ENCODE peak calls at places on chromosomes 2 and 18, in five cellular contexts. Z, O, I, K and D are unnamed samples.
A peak's percentile ranks its signal among the peaks of the same experiment; 100 is the strongest.

GRCh38 chr2:98793275-98793674 is 62.3 kb upstream of the MGAT4A start:
- DNase-seq in Z (no peak), O (no peak), I (no peak), K (no peak), D (no peak)

GRCh38 chr18:21958256-21958655 is 211.1 kb upstream of the GATA6 start:
- DNase-seq in Z (no peak), O (no peak), I (no peak), K (peak; percentile 69), D (no peak)

GRCh38 chr2:7649461-7650228 is 732.4 kb downstream of the RNF144A start:
- DNase-seq in Z (no peak), O (no peak), I (no peak), K (no peak), D (no peak)

GRCh38 chr2:127024769-127025356 is 82.1 kb downstream of the BIN1 start:
- DNase-seq in Z (peak; percentile 83), O (no peak), I (no peak), K (no peak), D (peak; percentile 46)

GRCh38 chr18:24201699-24202687 is 63.1 kb downstream of the CABYR start:
- DNase-seq in Z (no peak), O (no peak), I (no peak), K (no peak), D (no peak)

GRCh38 chr2:69464575-69464974 is 27.3 kb upstream of the NFU1 start:
- DNase-seq in Z (no peak), O (no peak), I (peak; percentile 12), K (no peak), D (no peak)

GRCh38 chr18:31102020-31102684 is at the start of gene DSC2:
- DNase-seq in Z (peak; percentile 15), O (no peak), I (peak; percentile 68), K (peak; percentile 61), D (peak; percentile 75)

GRCh38 chr2:133405252-133405651 is 163.0 kb downstream of the NCKAP5 start:
- DNase-seq in Z (no peak), O (no peak), I (no peak), K (no peak), D (no peak)

GRCh38 chr2:30705711-30706533 is 101.3 kb downstream of the CAPN13 start:
- DNase-seq in Z (no peak), O (no peak), I (no peak), K (no peak), D (no peak)

GRCh38 chr2:289362-290089 is 1.6 kb upstream of the ALKAL2 start:
- DNase-seq in Z (peak; percentile 64), O (no peak), I (peak; percentile 69), K (no peak), D (no peak)

GRCh38 chr2:68828887-68829708 is 42.1 kb downstream of the BMP10 start:
- DNase-seq in Z (peak; percentile 87), O (no peak), I (peak; percentile 84), K (peak; percentile 41), D (peak; percentile 53)

GRCh38 chr2:222982010-222982908 is 69.7 kb upstream of the KCNE4 start:
- DNase-seq in Z (peak; percentile 31), O (no peak), I (peak; percentile 21), K (peak; percentile 52), D (peak; percentile 44)

GRCh38 chr2:160076239-160076638 is 13.8 kb upstream of the PLA2R1 start:
- DNase-seq in Z (no peak), O (no peak), I (no peak), K (no peak), D (no peak)

GRCh38 chr2:10048501-10049171 is 5.3 kb downstream of the KLF11 start:
- DNase-seq in Z (peak; percentile 82), O (no peak), I (peak; percentile 59), K (no peak), D (peak; percentile 45)

GRCh38 chr2:113225505-113226259 is 51.9 kb downstream of the PSD4 start:
- DNase-seq in Z (peak; percentile 57), O (no peak), I (no peak), K (no peak), D (peak; percentile 51)

GRCh38 chr2:233331536-233331935 is 22.8 kb upstream of the DGKD start:
- DNase-seq in Z (no peak), O (peak; percentile 80), I (no peak), K (no peak), D (no peak)

GRCh38 chr2:204538179-204539009 is 6.9 kb upstream of the PARD3B start:
- DNase-seq in Z (peak; percentile 50), O (no peak), I (peak; percentile 7), K (no peak), D (peak; percentile 38)

GRCh38 chr2:234029150-234029733 is 21.3 kb upstream of the SPP2 start:
- DNase-seq in Z (no peak), O (no peak), I (no peak), K (no peak), D (no peak)

GRCh38 chr2:46848446-46848845 is 67.2 kb downstream of the MCFD2 start:
- DNase-seq in Z (no peak), O (no peak), I (no peak), K (no peak), D (no peak)

GRCh38 chr18:12990128-12990485 is 1.1 kb upstream of the CEP192 start:
- DNase-seq in Z (no peak), O (peak; percentile 30), I (no peak), K (no peak), D (no peak)

GRCh38 chr2:66438498-66439290 is 3.8 kb downstream of the MEIS1 start:
- DNase-seq in Z (no peak), O (no peak), I (no peak), K (no peak), D (no peak)

GRCh38 chr2:201246280-201246679 is 14.1 kb upstream of the CASP8 start:
- DNase-seq in Z (no peak), O (no peak), I (no peak), K (no peak), D (no peak)

GRCh38 chr2:120626566-120626965 is 109.1 kb upstream of the GLI2 start:
- DNase-seq in Z (no peak), O (no peak), I (no peak), K (no peak), D (no peak)

GRCh38 chr2:232406556-232407310 is at the start of gene ALPG:
- DNase-seq in Z (no peak), O (no peak), I (no peak), K (no peak), D (no peak)

GRCh38 chr2:239328306-239329191 is 72.3 kb downstream of the HDAC4 start:
- DNase-seq in Z (peak; percentile 83), O (no peak), I (peak; percentile 25), K (no peak), D (no peak)

GRCh38 chr2:101883860-101884259 is 107.9 kb upstream of the IL1R2 start:
- DNase-seq in Z (peak; percentile 27), O (no peak), I (peak; percentile 34), K (peak; percentile 60), D (peak; percentile 47)

GRCh38 chr18:74699455-74699854 is 101.8 kb downstream of the ZNF407 start:
- DNase-seq in Z (no peak), O (no peak), I (no peak), K (no peak), D (no peak)

DNA sequence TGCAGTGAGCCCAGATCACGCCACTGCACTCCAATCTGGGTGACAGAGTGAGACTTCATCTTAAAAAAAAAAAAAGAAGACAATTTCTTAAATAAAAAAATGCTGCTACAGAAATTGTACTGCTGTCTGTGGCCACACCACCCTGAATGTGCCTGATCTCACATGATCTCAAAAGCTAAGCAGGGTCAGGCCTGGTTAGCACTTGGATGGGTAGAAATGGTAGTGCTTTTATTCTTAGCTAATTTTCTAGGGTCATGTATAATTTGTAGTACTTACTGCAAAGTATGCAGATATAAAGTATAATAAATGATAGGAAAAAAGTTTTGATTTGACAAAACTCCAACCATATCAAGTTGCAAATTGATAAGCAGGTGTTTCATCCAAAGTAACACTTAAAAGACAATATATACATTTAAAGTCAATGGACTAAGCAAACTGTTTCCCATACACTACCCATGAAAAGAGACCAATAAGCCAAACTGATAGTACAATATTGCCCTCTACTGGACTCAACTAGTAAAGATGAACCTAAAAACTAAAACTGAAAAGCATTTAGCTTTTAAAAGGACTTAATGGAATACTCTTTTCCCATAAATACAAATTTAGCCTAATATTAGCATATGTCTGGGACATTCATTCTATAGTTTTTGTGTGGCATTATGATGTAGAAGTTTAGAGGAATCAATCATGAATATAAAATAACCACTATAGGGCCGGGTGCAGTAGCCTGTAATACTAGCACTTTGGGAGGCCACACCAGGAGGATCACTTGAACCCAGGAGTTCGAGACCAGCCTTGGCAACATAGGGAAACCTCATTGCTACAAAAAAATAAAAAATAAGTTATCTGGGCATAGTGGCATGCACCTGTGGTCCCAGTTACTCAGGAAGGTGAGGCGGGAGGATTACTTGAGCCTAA is 18.6 kb upstream of the PEX13 start:
- DNase-seq in Z (peak; percentile 52), O (no peak), I (peak; percentile 49), K (peak; percentile 62), D (peak; percentile 39)
- TF ChIP-seq FOXM1 in Z (no peak), O (peak; percentile 37), I (no peak), K (no peak), D (no peak)

GRCh38 chr2:179341152-179341866 is 76.7 kb upstream of the SESTD1 start:
- DNase-seq in Z (no peak), O (no peak), I (no peak), K (no peak), D (no peak)

GRCh38 chr2:179335732-179336131 is 71.1 kb upstream of the SESTD1 start:
- DNase-seq in Z (no peak), O (no peak), I (no peak), K (no peak), D (no peak)

GRCh38 chr2:179340678-179341077 is 76.0 kb upstream of the SESTD1 start:
- DNase-seq in Z (no peak), O (no peak), I (no peak), K (peak; percentile 54), D (no peak)

GRCh38 chr2:179336782-179337534 is 72.3 kb upstream of the SESTD1 start:
- DNase-seq in Z (no peak), O (no peak), I (no peak), K (no peak), D (no peak)

GRCh38 chr2:179338681-179339080 is 74.0 kb upstream of the SESTD1 start:
- DNase-seq in Z (no peak), O (no peak), I (no peak), K (no peak), D (no peak)
- TF ChIP-seq FOXM1 in Z (no peak), O (no peak), I (no peak), K (no peak), D (no peak)

GRCh38 chr2:23616630-23617029 is 231.7 kb downstream of the KLHL29 start:
- DNase-seq in Z (no peak), O (no peak), I (no peak), K (no peak), D (no peak)

GRCh38 chr2:23617167-23617787 is 232.3 kb downstream of the KLHL29 start:
- DNase-seq in Z (no peak), O (no peak), I (peak; percentile 42), K (no peak), D (no peak)

GRCh38 chr2:23618696-23619530 is 233.9 kb downstream of the KLHL29 start:
- DNase-seq in Z (peak; percentile 82), O (no peak), I (no peak), K (no peak), D (no peak)

GRCh38 chr2:23618265-23618664 is 233.3 kb downstream of the KLHL29 start:
- DNase-seq in Z (no peak), O (no peak), I (no peak), K (no peak), D (no peak)

GRCh38 chr2:23617817-23618216 is 232.8 kb downstream of the KLHL29 start:
- DNase-seq in Z (no peak), O (no peak), I (no peak), K (no peak), D (no peak)
- TF ChIP-seq FOXM1 in Z (no peak), O (no peak), I (no peak), K (no peak), D (no peak)

GRCh38 chr18:43559507-43559906 is 282.2 kb upstream of the SYT4 start:
- DNase-seq in Z (no peak), O (no peak), I (no peak), K (no peak), D (no peak)

GRCh38 chr18:43563780-43564179 is 286.5 kb upstream of the SYT4 start:
- DNase-seq in Z (peak; percentile 40), O (no peak), I (no peak), K (peak; percentile 12), D (peak; percentile 10)
- TF ChIP-seq FOXM1 in Z (no peak), O (no peak), I (no peak), K (no peak), D (no peak)